ENCODE peak calls at places on chromosomes 7 and 10, in four cellular contexts. B is K562, C is WTC11, F is HepG2. D is an unnamed sample.
A peak's percentile ranks its signal among the peaks of the same experiment; 100 is the strongest.

GRCh38 chr10:72303424-72304128 is 29.9 kb downstream of the DDIT4 start:
- DNase-seq in B (no peak), C (no peak), F (no peak), D (no peak)

GRCh38 chr10:15472431-15473400 is 101.6 kb upstream of the FAM171A1 start:
- DNase-seq in B (no peak), C (peak; percentile 22), F (no peak), D (no peak)

GRCh38 chr10:15168296-15168780 is at the start of gene NMT2:
- DNase-seq in B (peak; percentile 86), C (peak; percentile 87), F (peak; percentile 63), D (no peak)

GRCh38 chr10:13659887-13660544 is 73.3 kb downstream of the PRPF18 start:
- DNase-seq in B (peak; percentile 67), C (peak; percentile 70), F (no peak), D (peak; percentile 71)

GRCh38 chr10:88254091-88254490 is 329.0 kb downstream of the RNLS start:
- DNase-seq in B (no peak), C (no peak), F (no peak), D (no peak)

GRCh38 chr10:29712108-29712507 is 77.3 kb upstream of the SVIL start:
- DNase-seq in B (peak; percentile 7), C (peak; percentile 59), F (peak; percentile 54), D (no peak)

GRCh38 chr7:100080895-100081534 is 508 bp downstream of the ZNF3 start:
- DNase-seq in B (no peak), C (no peak), F (peak; percentile 77), D (no peak)

GRCh38 chr10:98956576-98957260 is 278.9 kb downstream of the HPSE2 start:
- DNase-seq in B (no peak), C (no peak), F (no peak), D (no peak)

GRCh38 chr7:75729851-75730274 is 8.9 kb downstream of the HIP1 start:
- DNase-seq in B (no peak), C (no peak), F (no peak), D (no peak)

GRCh38 chr7:6130007-6130587 is 98.9 kb downstream of the ANKRD61 start:
- DNase-seq in B (peak; percentile 65), C (no peak), F (no peak), D (no peak)

GRCh38 chr10:49837096-49837495 is 75.0 kb upstream of the OGDHL start:
- DNase-seq in B (no peak), C (no peak), F (peak; percentile 84), D (no peak)

GRCh38 chr10:21989453-21990154 is 13.9 kb downstream of the DNAJC1 start:
- DNase-seq in B (peak; percentile 79), C (peak; percentile 64), F (peak; percentile 53), D (peak; percentile 49)

GRCh38 chr7:66183700-66184099 is 21.4 kb upstream of the TPST1 start:
- DNase-seq in B (no peak), C (no peak), F (no peak), D (no peak)

GRCh38 chr10:123007558-123008378 is 827 bp downstream of the IKZF5 start:
- DNase-seq in B (peak; percentile 71), C (no peak), F (peak; percentile 68), D (peak; percentile 50)

GRCh38 chr7:128007293-128007680 is 23.9 kb downstream of the LRRC4 start:
- DNase-seq in B (no peak), C (no peak), F (no peak), D (no peak)

GRCh38 chr7:42247301-42247700 is 10.3 kb upstream of the GLI3 start:
- DNase-seq in B (no peak), C (no peak), F (peak; percentile 19), D (no peak)

GRCh38 chr10:33258951-33259350 is 75.5 kb downstream of the NRP1 start:
- DNase-seq in B (no peak), C (no peak), F (no peak), D (no peak)

DNA sequence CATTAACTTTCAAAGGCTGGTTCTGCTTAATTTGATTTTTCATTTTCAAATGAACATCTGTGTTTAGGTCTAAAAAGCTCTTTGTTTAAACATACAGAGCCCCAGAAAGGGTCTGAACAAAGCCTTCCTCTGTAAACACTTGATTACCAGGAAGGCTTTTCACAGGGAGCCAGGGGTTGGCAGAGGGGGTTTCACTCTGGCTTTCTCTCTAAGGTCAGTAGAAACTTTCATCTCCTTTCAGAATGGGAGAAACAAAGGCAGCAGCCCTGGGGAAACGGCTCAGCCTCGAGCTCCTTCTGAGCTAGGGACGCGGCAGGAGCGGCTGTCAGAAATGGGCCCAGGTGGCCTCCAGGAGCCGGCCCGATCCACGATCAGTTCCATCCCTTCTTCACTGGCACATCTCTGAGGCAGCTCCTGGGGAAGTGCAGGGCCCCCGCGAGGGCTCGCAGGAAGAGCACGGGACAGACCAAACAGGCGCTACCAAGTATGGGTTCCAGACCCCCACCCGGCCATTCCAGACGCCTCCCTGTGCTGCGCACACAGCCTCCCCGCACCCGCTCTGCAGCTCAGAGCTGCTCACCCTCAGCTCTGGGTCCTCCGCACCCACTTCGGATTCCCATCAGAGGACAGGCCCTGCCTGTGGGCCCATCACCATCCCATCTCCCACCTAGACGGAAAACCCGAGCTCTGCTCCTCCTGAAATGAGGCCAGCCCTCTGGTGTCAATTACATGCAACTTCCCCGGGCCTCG is 124.1 kb downstream of the MAD1L1 start:
- DNase-seq in B (no peak), C (no peak), F (no peak), D (no peak)
- TF ChIP-seq ELF4 in B (no peak), C (no peak), F (no peak), D (no peak)

GRCh38 chr7:37943905-37944736 is 23.7 kb downstream of the EPDR1 start:
- DNase-seq in B (no peak), C (no peak), F (peak; percentile 92), D (no peak)
- TF ChIP-seq ELF4 in B (no peak), C (no peak), F (no peak), D (no peak)

DNA sequence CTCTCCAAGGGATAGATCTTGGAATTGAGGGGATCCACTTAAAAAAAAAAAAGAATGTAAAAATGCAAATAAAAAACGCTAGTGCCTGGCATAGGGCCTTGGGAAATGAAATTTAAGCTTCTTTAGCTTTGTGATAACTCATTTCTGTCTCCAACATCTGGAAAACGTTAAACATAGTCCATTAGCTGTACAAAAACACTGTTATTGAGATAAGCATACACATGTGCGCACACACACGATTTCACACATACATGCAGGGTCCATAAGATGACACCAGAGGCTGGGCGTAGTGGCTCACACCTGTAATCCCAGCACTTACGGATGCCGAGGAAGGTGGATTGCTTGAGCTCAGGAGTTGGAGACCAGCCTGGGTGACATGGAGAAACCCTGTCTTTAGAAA is 13.7 kb upstream of the CUL2 start:
- DNase-seq in B (no peak), C (no peak), F (no peak), D (no peak)
- TF ChIP-seq ELF4 in B (no peak), C (no peak), F (no peak), D (no peak)

DNA sequence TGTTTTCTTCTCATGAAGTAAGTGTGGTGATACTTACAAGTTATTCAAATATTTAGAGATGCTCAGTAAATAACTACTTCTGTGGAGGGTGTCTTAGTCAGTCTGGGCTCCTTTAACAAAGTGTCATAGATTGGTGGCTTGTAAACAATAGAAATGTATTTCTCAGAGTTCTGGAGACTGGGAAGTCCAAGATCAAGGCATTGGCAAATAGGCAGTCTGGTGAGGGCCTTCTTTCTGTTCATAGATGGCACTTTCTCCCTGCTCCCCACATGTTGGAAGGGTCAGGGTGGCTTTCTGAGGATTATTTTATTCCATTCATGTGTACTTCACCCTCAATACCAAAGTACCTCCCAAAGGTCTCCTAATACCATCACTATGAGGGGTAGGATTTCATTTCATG is 18.4 kb downstream of the RPA3 start:
- DNase-seq in B (no peak), C (no peak), F (no peak), D (no peak)
- TF ChIP-seq ELF4 in B (no peak), C (no peak), F (no peak), D (no peak)

DNA sequence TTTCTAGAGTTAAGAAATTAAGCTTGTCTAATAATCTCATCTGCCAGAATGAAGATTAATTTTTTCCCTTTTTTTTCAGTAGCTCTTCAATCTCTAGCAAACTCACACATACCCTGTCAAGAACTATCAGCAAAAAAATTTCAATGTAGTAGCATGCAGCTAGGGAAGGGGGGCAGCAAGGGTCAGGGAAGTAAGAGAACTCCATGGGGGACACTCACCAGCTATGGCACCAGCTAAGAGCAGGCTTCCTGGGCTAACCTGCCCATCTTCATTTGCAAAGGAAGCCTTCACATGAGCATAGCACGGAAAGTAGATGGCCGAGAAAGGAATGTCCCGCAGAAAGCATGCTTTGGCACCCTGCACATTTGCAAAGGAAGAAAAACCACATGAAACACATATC is 190.4 kb downstream of the SLC25A13 start:
- DNase-seq in B (peak; percentile 11), C (no peak), F (no peak), D (no peak)
- TF ChIP-seq ELF4 in B (no peak), C (no peak), F (no peak), D (no peak)

GRCh38 chr7:98175260-98175604 is 36.0 kb upstream of the BHLHA15 start:
- DNase-seq in B (peak; percentile 54), C (no peak), F (no peak), D (no peak)
- TF ChIP-seq ELF4 in B (peak; percentile 77), C (no peak), F (no peak), D (no peak)

GRCh38 chr10:68365611-68366010 is 32.9 kb upstream of the PBLD start:
- DNase-seq in B (no peak), C (no peak), F (no peak), D (no peak)
- TF ChIP-seq ELF4 in B (no peak), C (no peak), F (no peak), D (no peak)

GRCh38 chr10:3323865-3324498 is 151.4 kb upstream of the PITRM1 start:
- DNase-seq in B (no peak), C (no peak), F (no peak), D (no peak)
- TF ChIP-seq ELF4 in B (no peak), C (no peak), F (no peak), D (no peak)